ENCODE peak calls at places on chromosome 14, in four cellular contexts. J is Daoy, R is MV-4-11, X is mucosa of descending colon. M is an unnamed sample.

GRCh38 chr14:55912344-55912743 is 205.9 kb upstream of the PELI2 start:
- DNase-seq in J (no peak), R (no peak), X (no peak), M (no peak)

GRCh38 chr14:68808696-68809095 is 15.8 kb upstream of the ZFP36L1 start:
- DNase-seq in J (no peak), R (no peak), X (no peak), M (no peak)

GRCh38 chr14:20436363-20436755 is 393 bp upstream of the KLHL33 start:
- DNase-seq in J (peak), R (no peak), X (no peak), M (peak)

GRCh38 chr14:64293976-64294671 is at the start of gene ESR2:
- DNase-seq in J (peak), R (peak), X (peak), M (peak)

GRCh38 chr14:100683578-100683977 is 43.1 kb upstream of the DLK1 start:
- DNase-seq in J (no peak), R (no peak), X (no peak), M (no peak)

GRCh38 chr14:55720796-55721195 is 140.8 kb downstream of the KTN1 start:
- DNase-seq in J (no peak), R (no peak), X (no peak), M (no peak)

GRCh38 chr14:21071225-21072041 is 1.3 kb downstream of the ARHGEF40 start:
- DNase-seq in J (peak), R (peak), X (peak), M (peak)

GRCh38 chr14:55773984-55774581 is 194.1 kb downstream of the KTN1 start:
- DNase-seq in J (no peak), R (no peak), X (no peak), M (no peak)

GRCh38 chr14:21070610-21071224 is 613 bp downstream of the ARHGEF40 start:
- DNase-seq in J (peak), R (peak), X (peak), M (peak)

GRCh38 chr14:27553820-27554219 is 956.0 kb upstream of the NOVA1 start:
- DNase-seq in J (peak), R (no peak), X (no peak), M (no peak)

GRCh38 chr14:104283197-104284106 is 145.1 kb downstream of the KIF26A start:
- DNase-seq in J (no peak), R (no peak), X (peak), M (no peak)

GRCh38 chr14:95195031-95195430 is 37.7 kb upstream of the DICER1 start:
- DNase-seq in J (no peak), R (no peak), X (no peak), M (no peak)

GRCh38 chr14:64541261-64541970 is 875 bp downstream of the HSPA2 start:
- DNase-seq in J (no peak), R (no peak), X (peak), M (no peak)

GRCh38 chr14:103847954-103848719 is 762 bp upstream of the PPP1R13B start:
- DNase-seq in J (no peak), R (no peak), X (peak), M (no peak)

GRCh38 chr14:99038401-99038800 is 233.6 kb downstream of the BCL11B start:
- DNase-seq in J (peak), R (peak), X (no peak), M (peak)

GRCh38 chr14:33592298-33592697 is 358.6 kb downstream of the EGLN3 start:
- DNase-seq in J (peak), R (no peak), X (no peak), M (no peak)

GRCh38 chr14:58460772-58461171 is 33.3 kb downstream of the KIAA0586 start:
- DNase-seq in J (no peak), R (no peak), X (no peak), M (no peak)

GRCh38 chr14:73764881-73765280 is 50.7 kb upstream of the PNMA1 start:
- DNase-seq in J (peak), R (peak), X (peak), M (no peak)

GRCh38 chr14:33793711-33794110 is 157.2 kb downstream of the EGLN3 start:
- DNase-seq in J (no peak), R (no peak), X (no peak), M (no peak)

GRCh38 chr14:63088865-63089264 is 43.6 kb upstream of the KCNH5 start:
- DNase-seq in J (no peak), R (no peak), X (no peak), M (no peak)